ENCODE peak calls at places on chromosomes 7 and 10, in five cellular contexts. P is tibial artery; E is nephron progenitor cell; Y is H54; X is activated naive CD4-positive, alpha-beta T cell treated with anti-CD3 and anti-CD28 coated beads, Interleukin-2, amount 10 ng/mL, durations not matched to agents 7 days and 5 days. N is an unnamed sample.
A peak's percentile ranks its signal among the peaks of the same experiment; 100 is the strongest.

GRCh38 chr10:63618552-63618951 is 97.4 kb downstream of the REEP3 start:
- DNase-seq in P (no peak), E (no peak), Y (no peak), X (no peak), N (no peak)

GRCh38 chr7:30920584-30921539 is 9.2 kb downstream of the AQP1 start:
- DNase-seq in P (peak; percentile 70), E (peak; percentile 0), Y (peak; percentile 84), X (peak; percentile 7), N (no peak)

GRCh38 chr7:30789334-30789711 is 18.1 kb downstream of the MINDY4 start:
- DNase-seq in P (peak; percentile 72), E (no peak), Y (peak; percentile 93), X (no peak), N (no peak)

GRCh38 chr10:97928897-97929296 is 79.3 kb downstream of the GOLGA7B start:
- DNase-seq in P (no peak), E (no peak), Y (no peak), X (no peak), N (no peak)

GRCh38 chr10:68348265-68348741 is 15.6 kb upstream of the PBLD start:
- DNase-seq in P (no peak), E (peak; percentile 42), Y (peak; percentile 38), X (peak; percentile 60), N (no peak)

GRCh38 chr7:5283421-5284303 is 919 bp downstream of the SLC29A4 start:
- DNase-seq in P (no peak), E (peak; percentile 59), Y (no peak), X (no peak), N (no peak)

GRCh38 chr7:55120501-55121198 is 101.8 kb downstream of the EGFR start:
- DNase-seq in P (no peak), E (no peak), Y (no peak), X (no peak), N (no peak)

GRCh38 chr7:141028767-141029166 is 14.0 kb upstream of the MRPS33 start:
- DNase-seq in P (no peak), E (no peak), Y (no peak), X (no peak), N (no peak)

GRCh38 chr10:12799144-12799543 is 202.4 kb downstream of the CCDC3 start:
- DNase-seq in P (no peak), E (no peak), Y (no peak), X (no peak), N (no peak)

GRCh38 chr10:33214174-33214573 is 120.3 kb downstream of the NRP1 start:
- DNase-seq in P (no peak), E (no peak), Y (no peak), X (no peak), N (no peak)

GRCh38 chr7:27739301-27739913 is 555 bp upstream of the TAX1BP1 start:
- DNase-seq in P (no peak), E (no peak), Y (peak; percentile 57), X (peak; percentile 37), N (no peak)

GRCh38 chr7:6271694-6272371 is 591 bp downstream of the CYTH3 start:
- DNase-seq in P (no peak), E (no peak), Y (no peak), X (peak; percentile 42), N (no peak)

GRCh38 chr7:140059288-140060242 is 3.2 kb downstream of the PARP12 start:
- DNase-seq in P (peak; percentile 61), E (no peak), Y (peak; percentile 75), X (no peak), N (no peak)

GRCh38 chr10:122078965-122079401 is 90.0 kb downstream of the TACC2 start:
- DNase-seq in P (no peak), E (no peak), Y (no peak), X (no peak), N (no peak)

GRCh38 chr7:143214789-143215679 is 6.8 kb upstream of the TAS2R40 start:
- DNase-seq in P (peak; percentile 61), E (peak; percentile 62), Y (peak; percentile 35), X (peak; percentile 69), N (peak; percentile 77)

GRCh38 chr10:34861293-34862004 is 46.4 kb upstream of the PARD3 start:
- DNase-seq in P (peak; percentile 40), E (peak; percentile 35), Y (no peak), X (no peak), N (no peak)

GRCh38 chr7:126718419-126718818 is 534.3 kb downstream of the GRM8 start:
- DNase-seq in P (no peak), E (no peak), Y (no peak), X (no peak), N (no peak)

GRCh38 chr10:49739426-49739825 is 22.7 kb downstream of the OGDHL start:
- DNase-seq in P (no peak), E (no peak), Y (no peak), X (no peak), N (no peak)

GRCh38 chr7:24936121-24936824 is 43.7 kb downstream of the OSBPL3 start:
- DNase-seq in P (no peak), E (no peak), Y (no peak), X (no peak), N (no peak)

GRCh38 chr7:77331938-77332695 is 84.0 kb downstream of the GSAP start:
- DNase-seq in P (peak; percentile 57), E (peak; percentile 54), Y (peak; percentile 56), X (peak; percentile 60), N (peak; percentile 62)

N was measured in NCI-H2081 treated with DMSO at 0.1 percent for 48 hours.